ENCODE peak calls at places on chromosome 4, in five cellular contexts. D, R, J, E and M are unnamed samples. For H3K4me1, the result is how much of the 10 kb centered on the place peaks cover.

GRCh38 chr4:43369036-43369594 is 476.6 kb downstream of the GRXCR1 start:
- DNase-seq in D (no peak), R (no peak), J (no peak), E (no peak), M (no peak)

GRCh38 chr4:148007789-148008188 is 275.9 kb downstream of the ARHGAP10 start:
- DNase-seq in D (no peak), R (no peak), J (no peak), E (no peak), M (no peak)

GRCh38 chr4:6199344-6199921 is 916 bp downstream of the JAKMIP1 start:
- DNase-seq in D (no peak), R (no peak), J (peak), E (no peak), M (no peak)

GRCh38 chr4:138555584-138555983 is 313.4 kb upstream of the SLC7A11 start:
- DNase-seq in D (peak), R (no peak), J (no peak), E (no peak), M (no peak)

GRCh38 chr4:143389543-143390195 is 53.0 kb downstream of the GAB1 start:
- DNase-seq in D (no peak), R (peak), J (no peak), E (no peak), M (no peak)

GRCh38 chr4:20662851-20663250 is 37.4 kb upstream of the PACRGL start:
- DNase-seq in D (no peak), R (no peak), J (no peak), E (no peak), M (no peak)

GRCh38 chr4:140793291-140793690 is 37.1 kb upstream of the TBC1D9 start:
- DNase-seq in D (no peak), R (no peak), J (no peak), E (no peak), M (no peak)

GRCh38 chr4:87949961-87950360 is 25.6 kb upstream of the SPP1 start:
- DNase-seq in D (no peak), R (peak), J (no peak), E (no peak), M (no peak)

GRCh38 chr4:16579866-16580265 is 318.6 kb downstream of the LDB2 start:
- DNase-seq in D (no peak), R (no peak), J (no peak), E (no peak), M (no peak)

GRCh38 chr4:109016200-109016599 is 253.3 kb upstream of the ETNPPL start:
- DNase-seq in D (no peak), R (no peak), J (no peak), E (no peak), M (no peak)

GRCh38 chr4:69995526-69996016 is at the start of gene STATH:
- DNase-seq in D (no peak), R (no peak), J (no peak), E (no peak), M (no peak)

GRCh38 chr4:45350438-45350837 is 624.1 kb upstream of the GNPDA2 start:
- DNase-seq in D (no peak), R (peak), J (no peak), E (no peak), M (no peak)

GRCh38 chr4:1375051-1375721 is 28.2 kb downstream of the UVSSA start:
- DNase-seq in D (no peak), R (no peak), J (no peak), E (no peak), M (no peak)

GRCh38 chr4:168021666-168022065 is 70.7 kb upstream of the ANXA10 start:
- DNase-seq in D (no peak), R (no peak), J (no peak), E (peak), M (no peak)

GRCh38 chr4:7134737-7135388 is 57.5 kb upstream of the SORCS2 start:
- DNase-seq in D (no peak), R (no peak), J (no peak), E (no peak), M (no peak)

GRCh38 chr4:21768349-21769310 is 179.9 kb downstream of the KCNIP4 start:
- DNase-seq in D (no peak), R (peak), J (no peak), E (no peak), M (peak)

GRCh38 chr4:38323141-38323634 is 340.8 kb upstream of the KLF3 start:
- DNase-seq in D (no peak), R (peak), J (no peak), E (no peak), M (no peak)

GRCh38 chr4:3716034-3716875 is 49.9 kb upstream of the ADRA2C start:
- DNase-seq in D (no peak), R (no peak), J (no peak), E (no peak), M (no peak)
- H2BK12ac ChIP-seq in D (no peak), R (no peak), J (no peak), E (no peak), M (peak)

GRCh38 chr4:152246659-152247058 is 289.2 kb downstream of the FBXW7 start:
- DNase-seq in D (no peak), R (no peak), J (no peak), E (no peak), M (no peak)
- H3K9ac ChIP-seq in D (no peak), R (no peak), J (no peak), E (no peak), M (no peak)

GRCh38 chr4:128483041-128483440 is 195.4 kb upstream of the PGRMC2 start:
- DNase-seq in D (no peak), R (no peak), J (no peak), E (no peak), M (no peak)

GRCh38 chr4:128484896-128485295 is 197.3 kb upstream of the PGRMC2 start:
- DNase-seq in D (no peak), R (no peak), J (no peak), E (no peak), M (no peak)

GRCh38 chr4:128483816-128484215 is 196.2 kb upstream of the PGRMC2 start:
- DNase-seq in D (no peak), R (no peak), J (no peak), E (no peak), M (no peak)

DNA sequence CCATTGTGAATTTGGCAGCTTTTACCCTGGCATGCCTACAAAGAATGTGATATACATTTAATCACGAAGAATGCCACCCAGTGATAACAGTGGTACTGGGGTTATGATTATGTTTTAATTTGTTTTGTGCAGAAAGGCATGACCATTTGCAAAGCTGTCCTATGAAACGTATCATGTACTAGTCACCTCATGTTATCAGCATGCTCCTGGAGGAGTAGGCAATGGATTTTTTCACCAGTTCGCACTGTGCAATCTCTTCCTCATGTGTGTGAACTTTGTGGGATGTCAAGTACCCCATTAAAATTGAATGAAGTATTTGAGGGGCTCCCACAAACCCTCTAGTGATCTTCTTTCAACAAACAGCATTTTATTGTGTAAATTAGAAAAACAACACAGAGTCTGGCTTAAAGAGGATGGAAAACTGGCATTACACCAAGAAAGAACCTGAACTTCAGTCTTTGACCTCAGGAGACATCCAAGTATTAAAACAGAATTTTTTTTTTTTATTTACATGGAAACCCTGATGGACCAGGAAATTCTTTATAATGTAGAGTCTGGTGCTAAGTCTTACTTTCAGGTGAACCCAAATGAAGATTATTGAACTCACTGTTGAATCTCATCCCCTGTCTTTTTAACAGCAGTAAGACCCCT is 200.6 kb upstream of the PGRMC2 start:
- DNase-seq in D (no peak), R (no peak), J (no peak), E (no peak), M (no peak)
- H3K4me1 ChIP-seq in D (under half), R (under half), J (under half), E (under half), M (under half)

GRCh38 chr4:25377572-25377882 is 464 bp downstream of the ANAPC4 start:
- DNase-seq in D (no peak), R (no peak), J (no peak), E (no peak), M (no peak)
- H2BK12ac ChIP-seq in D (no peak), R (no peak), J (no peak), E (no peak), M (no peak)

GRCh38 chr4:154009795-154010194 is 220.9 kb upstream of the SFRP2 start:
- DNase-seq in D (no peak), R (no peak), J (no peak), E (no peak), M (no peak)
- H3K9ac ChIP-seq in D (no peak), R (peak), J (no peak), E (no peak), M (no peak)